ENCODE peak calls at places on chromosomes 3 and 15, in four cellular contexts. P, Z, G and T are unnamed samples.

GRCh38 chr3:171374661-171375285 is 85.4 kb downstream of the TNIK start:
- DNase-seq in P (no peak), Z (peak), G (no peak), T (no peak)

GRCh38 chr15:80953953-80954778 is 35.5 kb downstream of the MESD start:
- DNase-seq in P (peak), Z (peak), G (peak), T (no peak)

GRCh38 chr3:74537164-74537563 is 77.3 kb downstream of the CNTN3 start:
- DNase-seq in P (no peak), Z (no peak), G (no peak), T (no peak)

GRCh38 chr3:50445919-50446318 is 57.5 kb downstream of the CACNA2D2 start:
- DNase-seq in P (peak), Z (no peak), G (peak), T (no peak)

GRCh38 chr3:10248984-10249748 is 907 bp downstream of the TATDN2 start:
- DNase-seq in P (peak), Z (peak), G (no peak), T (peak)

GRCh38 chr15:22257047-22257667 is 176.8 kb downstream of the OR4M2 start:
- DNase-seq in P (peak), Z (no peak), G (no peak), T (no peak)

GRCh38 chr3:52830535-52831258 is at the start of gene ITIH4:
- DNase-seq in P (no peak), Z (peak), G (no peak), T (no peak)

GRCh38 chr3:99509224-99509623 is 129.2 kb upstream of the COL8A1 start:
- DNase-seq in P (no peak), Z (no peak), G (no peak), T (no peak)

GRCh38 chr3:32018723-32019564 is 37.4 kb downstream of the ZNF860 start:
- DNase-seq in P (peak), Z (peak), G (peak), T (no peak)

GRCh38 chr3:159929181-159929893 is 59.3 kb upstream of the IL12A start:
- DNase-seq in P (peak), Z (no peak), G (peak), T (no peak)

GRCh38 chr3:15794303-15794771 is 3.4 kb downstream of the ANKRD28 start:
- DNase-seq in P (peak), Z (no peak), G (no peak), T (no peak)

GRCh38 chr3:23455775-23456174 is 252.6 kb downstream of the UBE2E2 start:
- DNase-seq in P (peak), Z (no peak), G (no peak), T (no peak)

GRCh38 chr15:66802087-66803001 is 100.3 kb downstream of the SMAD6 start:
- DNase-seq in P (no peak), Z (no peak), G (no peak), T (no peak)

GRCh38 chr3:136266468-136266867 is 16.3 kb downstream of the PCCB start:
- DNase-seq in P (peak), Z (no peak), G (peak), T (no peak)

GRCh38 chr3:50627407-50628051 is 10.6 kb downstream of the MAPKAPK3 start:
- DNase-seq in P (peak), Z (peak), G (no peak), T (peak)

GRCh38 chr3:116176974-116177555 is 268.2 kb downstream of the LSAMP start:
- DNase-seq in P (no peak), Z (no peak), G (no peak), T (no peak)

GRCh38 chr3:95750097-95750496 is 1064.3 kb upstream of the EPHA6 start:
- DNase-seq in P (no peak), Z (no peak), G (no peak), T (no peak)

GRCh38 chr3:129021140-129021551 is 20.0 kb downstream of the EFCC1 start:
- DNase-seq in P (no peak), Z (no peak), G (peak), T (no peak)

GRCh38 chr3:39216176-39216790 is 23.9 kb upstream of the XIRP1 start:
- DNase-seq in P (no peak), Z (no peak), G (no peak), T (no peak)

GRCh38 chr3:30462725-30463124 is 143.7 kb upstream of the TGFBR2 start:
- DNase-seq in P (no peak), Z (no peak), G (no peak), T (no peak)

GRCh38 chr3:58973796-58974195 is 76.0 kb downstream of the CFAP20DC start:
- DNase-seq in P (no peak), Z (no peak), G (no peak), T (no peak)

GRCh38 chr3:29072626-29073025 is 208.2 kb upstream of the RBMS3 start:
- DNase-seq in P (no peak), Z (no peak), G (no peak), T (no peak)

GRCh38 chr3:70854108-70854507 is 541.7 kb upstream of the MDFIC2 start:
- DNase-seq in P (no peak), Z (no peak), G (no peak), T (no peak)

GRCh38 chr15:31396881-31397560 is 70.4 kb downstream of the KLF13 start:
- DNase-seq in P (peak), Z (peak), G (peak), T (peak)

GRCh38 chr3:1079641-1080040 is 13.2 kb upstream of the CNTN6 start:
- DNase-seq in P (no peak), Z (no peak), G (no peak), T (no peak)

GRCh38 chr15:77698481-77698880 is 65.8 kb upstream of the LINGO1 start:
- DNase-seq in P (no peak), Z (no peak), G (no peak), T (no peak)

GRCh38 chr3:15300318-15301078 is 31.9 kb downstream of the SH3BP5 start:
- DNase-seq in P (peak), Z (no peak), G (no peak), T (no peak)

GRCh38 chr3:116179091-116179490 is 266.2 kb downstream of the LSAMP start:
- DNase-seq in P (no peak), Z (no peak), G (no peak), T (no peak)

GRCh38 chr3:48528754-48529153 is 24.8 kb upstream of the SHISA5 start:
- DNase-seq in P (no peak), Z (no peak), G (no peak), T (no peak)

GRCh38 chr3:131142580-131142979 is 115.9 kb downstream of the NEK11 start:
- DNase-seq in P (no peak), Z (no peak), G (no peak), T (no peak)

GRCh38 chr15:81813215-81813614 is 232.6 kb downstream of the MEX3B start:
- DNase-seq in P (peak), Z (peak), G (no peak), T (peak)

GRCh38 chr3:171142985-171143384 is 116.5 kb upstream of the SLC2A2 start:
- DNase-seq in P (no peak), Z (no peak), G (peak), T (no peak)

GRCh38 chr3:162211470-162211869 is 714.9 kb downstream of the OTOL1 start:
- DNase-seq in P (no peak), Z (no peak), G (no peak), T (no peak)

GRCh38 chr3:64184621-64185020 is 40.6 kb downstream of the PRICKLE2 start:
- DNase-seq in P (peak), Z (no peak), G (no peak), T (no peak)

GRCh38 chr3:58658508-58658907 is 8.1 kb downstream of the FAM3D start:
- DNase-seq in P (no peak), Z (peak), G (no peak), T (no peak)

GRCh38 chr3:72942427-72942826 is 54.2 kb upstream of the PPP4R2 start:
- DNase-seq in P (no peak), Z (no peak), G (no peak), T (no peak)

GRCh38 chr15:70045045-70045444 is 52.7 kb downstream of the TLE3 start:
- DNase-seq in P (no peak), Z (no peak), G (no peak), T (no peak)

GRCh38 chr3:58556761-58557181 is 19.8 kb upstream of the ACOX2 start:
- DNase-seq in P (no peak), Z (no peak), G (no peak), T (no peak)

GRCh38 chr3:177137774-177138705 is 59.2 kb downstream of the TBL1XR1 start:
- DNase-seq in P (no peak), Z (no peak), G (no peak), T (no peak)

GRCh38 chr15:29092376-29093064 is 177.1 kb downstream of the NSMCE3 start:
- DNase-seq in P (no peak), Z (no peak), G (no peak), T (no peak)

DNA sequence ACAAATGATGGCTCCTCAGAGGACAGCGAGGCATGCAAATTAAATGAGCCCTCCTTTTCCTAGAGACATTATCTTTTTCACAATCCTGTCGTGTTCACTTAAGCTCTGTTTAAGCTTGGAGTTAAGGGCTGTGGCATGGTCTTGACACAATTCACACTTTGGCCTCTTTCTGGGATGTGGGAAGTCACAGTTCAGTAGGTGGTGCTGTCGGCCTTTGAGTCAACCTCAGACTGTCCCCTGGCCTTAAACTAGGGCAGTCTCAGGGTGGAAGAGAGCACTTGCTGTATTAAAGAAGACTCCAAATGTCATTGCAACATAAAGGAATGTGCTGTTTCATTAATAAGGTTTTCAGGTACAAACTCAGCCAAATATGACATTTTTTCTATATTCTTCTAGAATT is 351.0 kb downstream of the MCTP2 start:
- DNase-seq in P (peak), Z (peak), G (peak), T (peak)
- TF ChIP-seq HMGXB4 in P (no peak), Z (no peak), G (no peak), T (no peak)

GRCh38 chr3:195407511-195408409 is 35.1 kb downstream of the ACAP2 start:
- DNase-seq in P (no peak), Z (no peak), G (no peak), T (no peak)
- TF ChIP-seq HMGXB4 in P (no peak), Z (no peak), G (no peak), T (no peak)

GRCh38 chr3:46416134-46417119 is 9.4 kb downstream of the CCRL2 start:
- DNase-seq in P (no peak), Z (peak), G (no peak), T (no peak)

GRCh38 chr3:46420931-46421330 is 13.9 kb downstream of the CCRL2 start:
- DNase-seq in P (no peak), Z (no peak), G (no peak), T (no peak)

GRCh38 chr3:46419816-46420215 is 12.8 kb downstream of the CCRL2 start:
- DNase-seq in P (no peak), Z (no peak), G (no peak), T (no peak)

GRCh38 chr3:46417120-46417510 is 10.1 kb downstream of the CCRL2 start:
- DNase-seq in P (no peak), Z (no peak), G (no peak), T (no peak)

DNA sequence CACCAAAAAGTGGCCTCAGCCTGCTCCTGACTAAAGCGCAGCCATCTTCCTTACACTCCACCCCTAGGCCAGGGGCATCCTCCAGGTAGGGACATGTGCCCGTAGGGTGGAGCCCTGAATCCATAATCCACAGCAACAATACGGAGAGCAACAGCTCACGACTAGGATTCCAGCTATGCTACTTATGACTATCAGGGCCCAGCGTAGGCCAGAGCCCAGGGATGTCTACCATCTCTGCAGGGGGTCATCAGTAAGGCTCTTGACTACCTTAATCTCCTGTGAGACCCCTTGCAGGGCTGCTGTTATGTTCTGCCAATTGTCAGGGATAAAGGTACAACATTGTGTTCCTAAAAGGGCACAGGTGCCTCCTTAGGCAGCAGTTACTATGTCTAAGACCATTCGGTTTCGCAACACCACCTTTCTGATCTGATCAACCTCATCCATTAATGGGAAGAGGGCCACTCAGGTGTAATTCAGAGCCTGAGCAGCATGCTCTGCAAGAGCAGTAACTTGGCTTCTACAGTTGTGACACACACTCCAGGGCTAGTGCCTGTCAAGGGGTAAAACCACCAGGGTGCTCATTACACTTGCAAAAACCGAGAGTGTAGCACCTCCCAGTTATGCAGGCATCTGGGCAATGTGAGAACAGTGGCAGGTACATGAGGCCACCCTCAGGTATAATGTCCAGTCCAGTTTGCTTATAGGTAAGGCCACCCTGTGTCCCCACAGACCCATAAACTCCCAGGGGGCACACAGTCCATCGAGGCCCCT is 11.0 kb downstream of the CCRL2 start:
- DNase-seq in P (no peak), Z (no peak), G (no peak), T (peak)
- TF ChIP-seq HMGXB4 in P (no peak), Z (no peak), G (no peak), T (no peak)

GRCh38 chr3:60079076-60079475 is 1029.3 kb upstream of the CFAP20DC start:
- DNase-seq in P (no peak), Z (no peak), G (no peak), T (peak)
- TF ChIP-seq HMGXB4 in P (no peak), Z (no peak), G (no peak), T (no peak)